ENCODE peak calls at places on chromosomes 12 and 14, in five cellular contexts. F is A549, A is HCT116, Y is stomach, Z is IMR-90. G is an unnamed sample.

GRCh38 chr14:69373104-69373503 is 25.0 kb downstream of the ERH start:
- DNase-seq in F (no peak), Y (no peak), A (no peak), Z (no peak), G (no peak)

GRCh38 chr14:75783184-75783583 is 122.1 kb downstream of the TTLL5 start:
- DNase-seq in A (no peak), F (no peak), Z (no peak), Y (no peak), G (no peak)

GRCh38 chr14:67436006-67436866 is 24.3 kb upstream of the PLEK2 start:
- DNase-seq in F (no peak), Y (no peak), A (no peak), Z (no peak), G (no peak)

GRCh38 chr14:50967719-50968266 is 23.5 kb upstream of the PYGL start:
- DNase-seq in F (no peak), Z (no peak), A (no peak), Y (no peak), G (no peak)

GRCh38 chr12:14563051-14563450 is 4.6 kb downstream of the PLBD1 start:
- DNase-seq in Z (no peak), A (no peak), Y (peak), F (no peak), G (no peak)

GRCh38 chr12:132163041-132163910 is 19.0 kb downstream of the NOC4L start:
- DNase-seq in A (no peak), F (no peak), Y (no peak), Z (no peak), G (no peak)

GRCh38 chr14:90639641-90640040 is 176.6 kb downstream of the TTC7B start:
- DNase-seq in Z (no peak), Y (no peak), F (no peak), A (no peak), G (no peak)

GRCh38 chr14:75435473-75435872 is 7.7 kb downstream of the JDP2 start:
- DNase-seq in Z (no peak), F (no peak), A (no peak), Y (no peak), G (no peak)

GRCh38 chr14:59600211-59600945 is 23.8 kb upstream of the CCDC175 start:
- DNase-seq in Y (no peak), Z (peak), A (no peak), F (no peak), G (no peak)

GRCh38 chr12:56205445-56205844 is 16.2 kb upstream of the SMARCC2 start:
- DNase-seq in F (peak), Z (no peak), A (no peak), Y (no peak), G (peak)

GRCh38 chr12:84046869-84047268 is 865.7 kb downstream of the SLC6A15 start:
- DNase-seq in A (no peak), Y (no peak), Z (no peak), F (no peak), G (no peak)

GRCh38 chr12:121132601-121133481 is at the start of gene P2RX7:
- DNase-seq in F (peak), Y (peak), Z (peak), A (peak), G (peak)

GRCh38 chr12:92784795-92785562 is 82.2 kb downstream of the PLEKHG7 start:
- DNase-seq in Z (peak), Y (no peak), F (peak), A (peak), G (peak)

GRCh38 chr12:19641235-19642080 is 202.2 kb downstream of the AEBP2 start:
- DNase-seq in Z (no peak), F (no peak), Y (no peak), A (no peak), G (no peak)

GRCh38 chr12:92206596-92206995 is 61.0 kb upstream of the BTG1 start:
- DNase-seq in F (no peak), A (no peak), Z (no peak), Y (no peak), G (peak)

GRCh38 chr14:49306152-49306751 is 279.9 kb downstream of the RPS29 start:
- DNase-seq in F (peak), Y (no peak), Z (peak), A (peak), G (peak)

GRCh38 chr14:100486025-100486828 is 101.0 kb downstream of the BEGAIN start:
- DNase-seq in Y (peak), Z (peak), A (no peak), F (peak), G (peak)

GRCh38 chr12:68240975-68241374 is 12.4 kb downstream of the IL22 start:
- DNase-seq in Y (no peak), A (no peak), F (no peak), Z (peak), G (peak)

GRCh38 chr12:101608301-101609133 is 13.7 kb downstream of the MYBPC1 start:
- DNase-seq in Z (no peak), F (no peak), Y (peak), A (no peak), G (no peak)

GRCh38 chr14:35607380-35607779 is 73.4 kb downstream of the INSM2 start:
- DNase-seq in A (no peak), Y (no peak), F (no peak), Z (no peak), G (no peak)

GRCh38 chr12:119715268-119715620 is 47.3 kb downstream of the PRKAB1 start:
- DNase-seq in F (no peak), Z (peak), Y (no peak), A (no peak), G (no peak)

GRCh38 chr12:3869860-3870259 is 3.3 kb downstream of the PARP11 start:
- DNase-seq in Z (no peak), A (no peak), Y (no peak), F (no peak), G (no peak)

GRCh38 chr12:126055521-126055920 is 990.3 kb downstream of the AACS start:
- DNase-seq in F (no peak), Y (no peak), A (no peak), Z (no peak), G (no peak)

GRCh38 chr12:128983371-128983770 is 130.1 kb downstream of the GLT1D1 start:
- DNase-seq in Y (no peak), A (no peak), Z (no peak), F (no peak), G (no peak)

GRCh38 chr12:122238861-122239260 is 13.0 kb upstream of the DIABLO start:
- DNase-seq in A (no peak), F (no peak), Z (no peak), Y (no peak), G (no peak)

DNA sequence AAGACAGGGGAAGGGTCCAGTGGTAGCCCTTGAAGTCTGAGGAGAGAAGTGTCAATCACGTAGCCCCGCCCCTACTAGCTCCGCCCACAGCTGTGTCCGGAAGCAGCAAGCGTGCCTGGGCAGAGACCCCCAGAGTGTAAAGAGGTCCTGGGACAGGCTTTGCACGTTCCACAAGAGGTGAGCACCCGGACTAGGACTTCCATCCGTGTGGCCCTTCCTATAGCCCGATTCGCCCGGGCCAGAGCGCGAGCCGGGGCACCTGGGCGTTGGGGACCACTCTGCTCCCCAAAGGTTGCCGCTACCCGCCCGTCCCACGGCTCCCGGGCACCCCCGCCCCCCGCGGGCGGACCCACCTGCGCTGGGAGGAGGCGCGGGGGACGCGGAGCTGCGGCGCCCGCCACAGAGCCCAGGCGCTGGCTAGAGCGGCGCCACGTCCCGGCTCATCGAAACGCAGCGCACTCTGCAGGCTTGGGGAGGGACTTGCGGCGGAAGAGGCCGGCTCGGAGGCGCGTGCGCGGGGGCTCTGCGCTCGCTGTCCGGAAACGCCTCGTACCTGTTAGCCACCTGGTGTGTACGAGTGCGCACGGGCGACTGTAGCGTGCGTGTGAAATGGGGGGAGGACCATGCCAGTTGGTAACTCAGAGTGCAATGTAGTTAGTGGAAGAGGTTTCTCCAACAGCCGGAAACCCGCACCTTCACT is at the start of gene RABGGTA:
- DNase-seq in Y (peak), Z (peak), A (peak), F (peak), G (peak)
- TF ChIP-seq POLR2A in Y (no peak), Z (peak), A (peak), F (peak), G (peak)

GRCh38 chr12:6530576-6531260 is 3.6 kb upstream of the GAPDH start:
- DNase-seq in Z (no peak), F (no peak), Y (no peak), A (no peak), G (no peak)
- TF ChIP-seq POLR2A in Z (no peak), F (no peak), Y (no peak), A (no peak), G (no peak)

DNA sequence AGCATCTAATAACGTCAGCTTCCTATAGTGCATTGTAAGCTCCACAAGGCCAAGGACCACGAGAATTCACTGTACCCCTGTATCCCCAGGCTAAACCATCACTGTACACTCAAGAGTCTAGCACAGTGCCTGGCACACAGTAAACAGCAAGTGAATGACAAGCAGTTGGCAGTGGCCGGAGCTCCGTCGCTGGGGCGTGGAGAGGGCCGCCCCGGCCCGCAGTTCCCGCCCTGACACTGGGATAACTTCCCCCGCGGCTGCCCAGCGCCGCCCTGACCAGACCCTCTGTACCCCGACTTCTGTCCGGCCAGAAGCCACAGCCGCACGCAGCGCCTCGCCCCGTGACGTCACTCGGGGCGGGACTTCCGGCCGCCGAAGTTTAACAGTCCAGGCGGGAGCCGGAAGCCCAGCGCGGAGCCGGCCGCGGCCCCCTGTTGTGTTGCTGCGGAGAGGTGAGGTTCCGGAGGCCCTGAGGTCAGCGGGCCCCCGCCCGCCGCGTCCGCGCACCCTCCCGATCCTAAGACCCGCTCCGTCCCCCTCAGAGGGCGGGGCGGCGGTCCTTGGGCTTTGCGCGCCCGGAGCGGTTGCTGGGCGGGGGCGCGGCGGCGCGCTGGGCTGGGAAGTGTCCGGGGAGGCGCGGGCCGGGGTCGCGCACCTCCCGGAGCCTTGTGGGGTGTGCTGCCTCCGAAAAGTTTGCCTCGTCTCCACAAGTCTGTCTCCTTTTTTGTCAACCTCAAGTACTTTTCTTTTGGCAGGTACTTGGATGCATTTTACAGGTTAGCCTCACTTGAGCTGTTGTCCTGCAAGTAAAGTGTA is at the start of gene NEDD1:
- DNase-seq in Z (peak), F (peak), Y (peak), A (peak), G (peak)
- TF ChIP-seq POLR2A in Z (peak), F (peak), Y (no peak), A (peak), G (peak)

GRCh38 chr12:110120878-110121277 is 3.3 kb upstream of the IFT81 start:
- DNase-seq in F (no peak), Y (no peak), A (no peak), Z (no peak), G (no peak)
- TF ChIP-seq POLR2A in F (no peak), Y (no peak), A (no peak), Z (no peak), G (no peak)

GRCh38 chr12:2291182-2291832 is 238.5 kb downstream of the CACNA1C start:
- DNase-seq in A (peak), F (peak), Z (no peak), Y (no peak), G (peak)

GRCh38 chr12:2292560-2292959 is 239.8 kb downstream of the CACNA1C start:
- DNase-seq in A (no peak), F (no peak), Z (no peak), Y (no peak), G (no peak)

GRCh38 chr12:2290091-2290490 is 237.3 kb downstream of the CACNA1C start:
- DNase-seq in A (no peak), F (no peak), Y (no peak), Z (no peak), G (no peak)

GRCh38 chr12:2290516-2291065 is 237.8 kb downstream of the CACNA1C start:
- DNase-seq in Y (no peak), F (no peak), A (no peak), Z (no peak), G (no peak)

DNA sequence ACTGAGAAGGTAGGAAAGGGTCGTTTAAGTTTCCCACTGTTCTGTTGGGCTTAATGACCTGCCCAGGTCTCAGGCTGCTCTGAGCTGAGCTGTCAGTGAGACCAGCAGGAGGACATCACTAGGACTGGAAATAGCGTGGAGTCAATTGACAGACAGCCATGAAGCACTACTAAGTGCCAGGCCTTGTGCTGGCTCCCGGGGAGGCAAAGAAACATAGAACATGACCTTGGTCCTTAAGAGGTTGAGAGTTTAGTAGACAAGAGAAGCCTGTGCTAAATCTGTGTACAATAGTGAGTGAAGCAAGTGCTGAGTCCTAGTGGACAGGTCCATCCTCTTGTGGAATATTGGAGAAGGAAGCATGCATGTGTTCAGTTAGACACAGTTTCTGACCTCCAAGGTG is 239.2 kb downstream of the CACNA1C start:
- DNase-seq in A (no peak), F (no peak), Z (no peak), Y (no peak), G (no peak)
- TF ChIP-seq POLR2A in A (no peak), F (no peak), Z (no peak), Y (no peak), G (no peak)

DNA sequence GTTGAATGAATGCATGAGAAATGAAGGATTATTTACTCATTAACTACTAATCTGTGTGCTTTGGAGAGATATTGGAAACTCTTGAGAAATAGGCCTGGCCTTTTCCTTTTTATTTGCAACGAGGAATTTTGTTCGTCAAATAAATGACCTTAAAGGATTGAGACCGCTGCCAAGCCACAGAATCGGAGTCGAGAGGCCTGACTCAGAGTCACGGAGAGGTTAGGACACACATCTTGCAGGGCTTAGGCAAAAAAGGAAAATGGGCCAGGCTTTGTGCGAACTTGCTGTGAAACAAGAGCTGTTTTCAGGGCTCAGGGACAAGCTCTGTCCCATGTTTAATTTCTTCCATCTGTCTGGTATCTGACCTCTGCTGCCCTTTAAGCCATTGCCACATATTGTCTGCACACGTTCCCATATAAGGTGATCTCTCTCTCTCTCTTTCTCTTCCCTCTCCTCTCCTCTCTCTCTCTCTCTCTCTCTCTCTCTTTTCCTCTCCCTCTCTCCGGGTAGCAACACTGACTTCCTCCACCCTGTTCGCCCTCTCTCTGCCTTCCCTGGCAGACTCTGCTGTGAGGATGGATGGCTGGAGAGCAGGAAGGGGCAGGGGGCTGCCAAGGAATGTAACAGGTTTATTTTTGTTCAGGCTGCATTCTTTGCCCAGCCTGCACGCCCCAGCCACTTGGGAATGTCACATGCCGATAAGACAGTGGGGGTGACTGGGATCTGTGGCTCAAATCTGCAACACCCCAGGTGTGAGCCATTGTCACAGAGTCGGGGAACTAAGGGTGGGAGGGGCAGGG is 14.9 kb upstream of the IFT81 start:
- DNase-seq in F (peak), Y (peak), Z (peak), A (no peak), G (no peak)
- TF ChIP-seq POLR2A in F (no peak), Y (no peak), Z (no peak), A (no peak), G (no peak)